ENCODE peak calls at places on chromosomes 11 and 22, in four cellular contexts. A is GM06990, K is progenitor cell of endocrine pancreas, G is heart left ventricle. R is an unnamed sample.

GRCh38 chr22:31326877-31327276 is 19.3 kb downstream of the PATZ1 start:
- DNase-seq in A (no peak), K (no peak), G (no peak), R (no peak)

GRCh38 chr22:17732251-17732854 is 41.9 kb downstream of the BID start:
- DNase-seq in A (no peak), K (no peak), G (no peak), R (no peak)

GRCh38 chr11:26286472-26287066 is 45.4 kb upstream of the ANO3 start:
- DNase-seq in A (no peak), K (no peak), G (no peak), R (no peak)

GRCh38 chr22:19871845-19872778 is 17.4 kb upstream of the GNB1L start:
- DNase-seq in A (no peak), K (no peak), G (peak), R (peak)

GRCh38 chr11:134469627-134470026 is 57.6 kb upstream of the B3GAT1 start:
- DNase-seq in A (no peak), K (no peak), G (no peak), R (no peak)

GRCh38 chr11:79371152-79371551 is 69.7 kb downstream of the TENM4 start:
- DNase-seq in A (no peak), K (no peak), G (no peak), R (no peak)

GRCh38 chr11:26072612-26073011 is 259.3 kb upstream of the ANO3 start:
- DNase-seq in A (no peak), K (no peak), G (no peak), R (no peak)

GRCh38 chr11:96145163-96145585 is 197.8 kb downstream of the MAML2 start:
- DNase-seq in A (no peak), K (no peak), G (no peak), R (no peak)

GRCh38 chr11:46300270-46300669 is 22.8 kb downstream of the CREB3L1 start:
- DNase-seq in A (no peak), K (no peak), G (no peak), R (no peak)

GRCh38 chr22:41557401-41558240 is 3.2 kb upstream of the CSDC2 start:
- DNase-seq in A (no peak), K (no peak), G (peak), R (no peak)
- TF ChIP-seq CTCF in A (no peak), K (no peak), G (no peak), R (no peak)

GRCh38 chr22:42614312-42615091 is at the start of gene POLDIP3:
- DNase-seq in A (peak), K (peak), G (peak), R (peak)
- TF ChIP-seq CTCF in A (peak), K (peak), G (peak), R (no peak)

DNA sequence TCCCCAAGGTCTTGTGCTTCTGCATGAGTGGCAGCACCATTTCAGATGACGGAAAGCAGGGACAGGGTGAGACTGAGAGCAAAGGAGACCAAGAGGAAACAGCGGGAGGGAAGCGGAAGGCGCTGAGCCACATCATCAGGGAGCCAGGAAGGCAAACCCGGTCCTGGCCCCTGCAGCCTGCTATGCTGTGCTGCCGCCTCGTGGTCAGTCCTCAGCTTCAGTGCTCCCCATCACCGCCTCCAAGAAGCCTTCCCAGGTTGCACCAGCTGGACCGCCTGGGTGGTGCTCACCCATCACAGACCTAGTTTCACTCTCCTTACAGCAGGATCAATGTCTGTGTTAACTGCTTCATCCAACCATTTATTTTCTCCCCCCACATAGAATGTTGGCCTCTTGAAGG is 73.0 kb upstream of the PHF21B start:
- DNase-seq in A (no peak), K (no peak), G (no peak), R (no peak)
- TF ChIP-seq CTCF in A (peak), K (peak), G (no peak), R (no peak)

GRCh38 chr11:31883435-31883834 is 72.3 kb upstream of the PAX6 start:
- DNase-seq in A (no peak), K (no peak), G (no peak), R (no peak)

GRCh38 chr11:31882951-31883392 is 71.8 kb upstream of the PAX6 start:
- DNase-seq in A (no peak), K (no peak), G (no peak), R (no peak)

GRCh38 chr11:31881825-31882224 is 70.7 kb upstream of the PAX6 start:
- DNase-seq in A (no peak), K (no peak), G (no peak), R (no peak)

GRCh38 chr11:31884080-31884479 is 73.0 kb upstream of the PAX6 start:
- DNase-seq in A (no peak), K (no peak), G (no peak), R (no peak)

DNA sequence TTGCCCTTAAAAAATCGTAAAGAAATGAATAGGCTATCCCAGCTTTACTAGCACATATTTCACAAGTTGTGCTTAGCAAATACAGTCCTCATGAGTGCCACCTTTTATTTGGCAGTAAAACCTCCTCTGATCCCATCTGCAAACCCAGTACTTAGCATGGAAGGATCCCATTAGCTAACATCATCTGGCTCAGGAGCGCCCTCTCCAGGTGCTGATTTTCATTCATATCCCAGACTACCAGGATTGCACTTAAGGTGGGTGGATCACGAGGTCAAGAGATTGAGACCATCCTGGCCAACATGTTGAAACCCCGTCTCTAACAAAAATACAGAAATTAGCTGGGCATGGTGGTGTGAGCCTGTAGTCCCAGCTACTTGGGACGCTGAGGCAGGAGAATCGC is 76.1 kb upstream of the PAX6 start:
- DNase-seq in A (no peak), K (no peak), G (no peak), R (no peak)
- TF ChIP-seq CTCF in A (peak), K (peak), G (no peak), R (no peak)

GRCh38 chr11:101974255-101974654 is 57.9 kb upstream of the ANGPTL5 start:
- DNase-seq in A (no peak), K (no peak), G (no peak), R (no peak)
- TF ChIP-seq CTCF in A (no peak), K (no peak), G (no peak), R (no peak)

GRCh38 chr11:44632466-44633123 is 67.1 kb downstream of the CD82 start:
- DNase-seq in A (no peak), K (peak), G (peak), R (no peak)
- TF ChIP-seq CTCF in A (peak), K (peak), G (peak), R (no peak)

GRCh38 chr11:61294717-61295595 is at the start of gene VWCE:
- DNase-seq in A (peak), K (peak), G (peak), R (peak)

GRCh38 chr11:61293869-61294716 is 1.0 kb downstream of the VWCE start:
- DNase-seq in A (peak), K (peak), G (peak), R (peak)

GRCh38 chr11:61295596-61295926 is 445 bp upstream of the VWCE start:
- DNase-seq in A (no peak), K (no peak), G (peak), R (no peak)

GRCh38 chr11:61290905-61291690 is 4.0 kb downstream of the VWCE start:
- DNase-seq in A (no peak), K (no peak), G (no peak), R (no peak)
- TF ChIP-seq CTCF in A (peak), K (no peak), G (no peak), R (no peak)

DNA sequence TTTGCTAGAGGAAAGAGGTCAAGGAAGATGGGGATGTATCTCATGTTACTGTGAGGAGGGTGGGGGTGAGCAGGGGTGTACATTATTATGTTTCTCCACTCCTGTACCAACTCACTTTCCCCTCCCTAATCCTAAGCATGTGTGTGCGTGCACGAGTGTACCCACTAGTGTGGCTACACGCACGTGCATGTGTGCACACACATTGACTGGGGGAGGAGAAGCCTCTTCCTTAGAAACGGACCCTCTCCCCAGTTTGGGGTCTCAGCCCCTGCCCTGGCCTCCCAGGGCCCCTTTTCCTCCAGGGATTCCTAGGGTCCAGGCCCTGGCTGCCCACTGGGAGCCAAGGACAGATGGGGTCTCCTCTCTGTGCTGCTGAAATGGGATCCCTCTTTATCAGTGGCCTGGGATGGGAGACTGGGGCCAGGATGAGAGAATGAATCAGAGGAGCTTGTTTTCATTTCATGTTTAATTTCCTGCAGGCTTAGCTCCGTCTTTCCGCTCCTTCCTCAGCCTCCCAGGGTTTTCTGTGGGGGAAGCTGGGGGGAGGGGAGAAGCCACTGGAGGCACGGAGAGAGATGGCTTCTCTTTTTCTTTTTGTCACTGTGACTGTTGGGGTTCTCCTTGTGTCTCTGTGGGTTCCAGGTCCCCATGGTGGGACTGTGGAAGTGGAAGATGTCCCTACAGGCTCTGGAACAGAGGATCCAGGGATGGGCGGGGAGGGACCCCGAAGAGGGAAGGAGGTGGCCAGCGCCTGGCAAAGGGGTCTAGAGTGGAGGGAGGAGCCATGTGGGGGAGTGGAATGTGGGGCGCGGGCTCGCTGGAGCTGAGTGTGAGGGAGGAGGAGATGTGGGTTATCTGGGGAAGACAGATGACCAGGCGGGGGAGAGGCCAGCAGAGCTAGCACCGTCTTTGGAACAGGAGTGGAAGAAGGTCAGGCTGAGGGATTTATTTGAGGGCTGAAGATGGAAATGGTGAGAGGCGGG is 40.3 kb downstream of the ALX4 start:
- DNase-seq in A (no peak), K (no peak), G (no peak), R (no peak)
- TF ChIP-seq CTCF in A (no peak), K (no peak), G (no peak), R (no peak)

R was measured in natural killer cell.